ENCODE peak calls at places on chromosomes 7 and 10, in five cellular contexts. G is heart left ventricle, N is uterus, C is spleen, Z is HCT116. O is an unnamed sample.

GRCh38 chr10:93180402-93181040 is 106.8 kb downstream of the CYP26A1 start:
- DNase-seq in N (no peak), G (peak; percentile 27), Z (no peak), C (no peak), O (no peak)

GRCh38 chr10:19843487-19843886 is 27.3 kb downstream of the PLXDC2 start:
- DNase-seq in C (no peak), N (no peak), G (no peak), Z (no peak), O (no peak)

GRCh38 chr10:58180633-58181032 is 87.1 kb downstream of the IPMK start:
- DNase-seq in Z (no peak), G (no peak), C (no peak), N (no peak), O (no peak)

GRCh38 chr10:48651293-48651692 is 33.4 kb upstream of the WDFY4 start:
- DNase-seq in G (no peak), C (no peak), N (no peak), Z (no peak), O (no peak)

GRCh38 chr10:99374526-99374925 is 45.4 kb downstream of the CNNM1 start:
- DNase-seq in N (no peak), C (no peak), G (no peak), Z (no peak), O (no peak)

GRCh38 chr7:30321089-30321991 is 36.9 kb downstream of the ZNRF2 start:
- DNase-seq in C (no peak), N (no peak), G (no peak), Z (no peak), O (no peak)

GRCh38 chr10:100923580-100923979 is 10.8 kb downstream of the SLF2 start:
- DNase-seq in G (no peak), N (no peak), C (no peak), Z (no peak), O (no peak)

GRCh38 chr7:90951986-90952648 is 312.1 kb upstream of the FZD1 start:
- DNase-seq in N (no peak), Z (no peak), C (no peak), G (no peak), O (no peak)

GRCh38 chr7:10677211-10677610 is 296.5 kb upstream of the PHF14 start:
- DNase-seq in G (no peak), C (no peak), N (no peak), Z (no peak), O (no peak)

GRCh38 chr7:151166629-151167196 is 781 bp downstream of the GBX1 start:
- DNase-seq in Z (no peak), G (no peak), C (no peak), N (no peak), O (no peak)

GRCh38 chr7:48526375-48526732 is 355.1 kb downstream of the ABCA13 start:
- DNase-seq in G (no peak), C (no peak), Z (no peak), N (no peak), O (no peak)

GRCh38 chr7:36547361-36547760 is 157.7 kb downstream of the ANLN start:
- DNase-seq in C (no peak), G (no peak), Z (no peak), N (no peak), O (no peak)

GRCh38 chr10:132404169-132404880 is 7.3 kb downstream of the PWWP2B start:
- DNase-seq in C (peak; percentile 71), G (no peak), Z (no peak), N (no peak), O (no peak)

GRCh38 chr7:35792472-35793224 is 8.2 kb upstream of the SEPTIN7 start:
- DNase-seq in C (no peak), Z (no peak), G (no peak), N (no peak), O (no peak)

GRCh38 chr7:90298145-90299038 is 22.7 kb downstream of the FAM237B start:
- DNase-seq in C (no peak), N (no peak), G (no peak), Z (peak; percentile 29), O (peak; percentile 24)

GRCh38 chr10:99913831-99914235 is 95.9 kb downstream of the DNMBP start:
- DNase-seq in G (no peak), C (no peak), Z (no peak), N (no peak), O (no peak)

GRCh38 chr10:8044908-8045727 is 9.4 kb upstream of the GATA3 start:
- DNase-seq in Z (no peak), C (no peak), G (no peak), N (no peak), O (no peak)

GRCh38 chr7:152723364-152723763 is 36.2 kb upstream of the ACTR3B start:
- DNase-seq in Z (no peak), C (peak; percentile 6), N (no peak), G (no peak), O (no peak)

GRCh38 chr10:86329093-86329710 is 37.4 kb downstream of the GRID1 start:
- DNase-seq in G (no peak), C (peak; percentile 51), Z (no peak), N (no peak), O (no peak)

DNA sequence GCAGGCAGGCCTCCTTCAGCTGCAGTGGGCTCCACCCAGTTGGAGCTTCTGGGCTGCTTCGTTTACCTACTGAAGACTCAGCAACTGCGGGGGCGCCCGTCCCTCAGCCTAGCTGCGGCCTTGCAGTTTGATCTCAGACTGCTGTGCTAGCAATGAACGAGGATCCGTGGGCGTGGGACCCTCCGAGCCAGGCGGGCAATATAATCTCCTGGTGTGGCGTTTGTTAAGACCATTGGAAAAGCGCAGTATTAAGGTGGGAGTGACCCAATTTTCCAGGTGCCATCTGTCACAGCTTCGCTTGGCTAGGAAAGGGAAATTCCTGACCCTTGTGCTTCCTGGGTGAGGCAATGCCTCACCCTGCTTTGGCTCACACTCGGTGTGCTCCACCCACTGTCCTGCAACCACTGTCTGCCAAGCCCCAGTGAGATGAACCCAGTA is 159.2 kb upstream of the FOXP2 start:
- DNase-seq in Z (no peak), C (no peak), G (no peak), N (no peak), O (no peak)
- TF ChIP-seq POLR2A in Z (no peak), C (no peak), G (no peak), N (no peak), O (no peak)

GRCh38 chr10:97465982-97466381 is 20.0 kb downstream of the ZDHHC16 start:
- DNase-seq in Z (no peak), N (no peak), G (no peak), C (no peak), O (no peak)
- TF ChIP-seq POLR2A in Z (no peak), N (no peak), G (no peak), C (no peak), O (no peak)

GRCh38 chr7:130918129-130919052 is 184.4 kb upstream of the KLF14 start:
- DNase-seq in Z (no peak), N (no peak), G (no peak), C (no peak), O (no peak)
- TF ChIP-seq POLR2A in Z (no peak), N (no peak), G (no peak), C (no peak), O (no peak)

GRCh38 chr10:80408198-80409085 is at the start of gene PRXL2A:
- DNase-seq in N (peak; percentile 78), G (peak; percentile 91), Z (no peak), C (peak; percentile 95), O (peak; percentile 42)
- TF ChIP-seq POLR2A in N (peak; percentile 41), G (no peak), Z (peak; percentile 76), C (no peak), O (no peak)

O was measured in H54.